ENCODE peak calls at places on chromosomes 3 and 15, in six cellular contexts. A, T, Q, I, K and R are unnamed samples. For H3K4me1, the result is how much of the 10 kb centered on the place peaks cover.

GRCh38 chr15:48103647-48104046 is 17.1 kb upstream of the SLC24A5 start:
- DNase-seq in A (no peak), T (no peak), Q (no peak), I (no peak), K (no peak), R (no peak)

GRCh38 chr15:50676799-50677483 is 9.7 kb downstream of the TRPM7 start:
- DNase-seq in A (no peak), T (peak), Q (no peak), I (no peak), K (no peak), R (no peak)

GRCh38 chr15:58551084-58551763 is 119.4 kb downstream of the LIPC start:
- DNase-seq in A (no peak), T (no peak), Q (no peak), I (no peak), K (no peak), R (no peak)

GRCh38 chr15:62068071-62068786 is 1.5 kb downstream of the C2CD4A start:
- DNase-seq in A (peak), T (peak), Q (peak), I (peak), K (peak), R (peak)

GRCh38 chr15:37872661-37873060 is 61.8 kb upstream of the TMCO5A start:
- DNase-seq in A (no peak), T (no peak), Q (no peak), I (no peak), K (no peak), R (no peak)

GRCh38 chr3:183085634-183086390 is 13.5 kb downstream of the MCCC1 start:
- DNase-seq in A (peak), T (no peak), Q (no peak), I (no peak), K (no peak), R (no peak)

GRCh38 chr15:48897144-48897814 is 19.3 kb downstream of the EID1 start:
- DNase-seq in A (peak), T (no peak), Q (no peak), I (no peak), K (no peak), R (no peak)

GRCh38 chr15:96107922-96108321 is 222.6 kb upstream of the NR2F2 start:
- DNase-seq in A (no peak), T (no peak), Q (no peak), I (no peak), K (no peak), R (no peak)

GRCh38 chr3:41836360-41837134 is 125.4 kb downstream of the ULK4 start:
- DNase-seq in A (no peak), T (no peak), Q (no peak), I (no peak), K (no peak), R (no peak)

GRCh38 chr3:72331076-72331475 is 517.2 kb downstream of the SHQ1 start:
- DNase-seq in A (no peak), T (no peak), Q (no peak), I (no peak), K (no peak), R (no peak)

GRCh38 chr15:69748700-69749099 is 296.1 kb downstream of the RPLP1 start:
- DNase-seq in A (no peak), T (no peak), Q (no peak), I (no peak), K (no peak), R (no peak)

GRCh38 chr15:51288143-51289065 is 50.0 kb downstream of the CYP19A1 start:
- DNase-seq in A (no peak), T (no peak), Q (no peak), I (no peak), K (peak), R (no peak)

GRCh38 chr3:145266368-145266767 is 894.6 kb downstream of the PLOD2 start:
- DNase-seq in A (no peak), T (no peak), Q (no peak), I (no peak), K (no peak), R (no peak)

GRCh38 chr3:189937302-189938255 is 183.1 kb downstream of the P3H2 start:
- DNase-seq in A (no peak), T (peak), Q (no peak), I (peak), K (no peak), R (no peak)

GRCh38 chr3:107676469-107677309 is 153.9 kb downstream of the BBX start:
- DNase-seq in A (no peak), T (no peak), Q (no peak), I (peak), K (no peak), R (no peak)

GRCh38 chr3:21390136-21390535 is 360.9 kb downstream of the ZNF385D start:
- DNase-seq in A (no peak), T (no peak), Q (no peak), I (no peak), K (no peak), R (no peak)

GRCh38 chr15:28955686-28956421 is 70.1 kb downstream of the APBA2 start:
- DNase-seq in A (no peak), T (no peak), Q (no peak), I (no peak), K (no peak), R (no peak)

GRCh38 chr15:99406716-99407487 is 155.6 kb downstream of the LRRC28 start:
- DNase-seq in A (no peak), T (no peak), Q (no peak), I (no peak), K (no peak), R (no peak)

GRCh38 chr3:52176951-52177700 is 20.8 kb upstream of the ALAS1 start:
- DNase-seq in A (no peak), T (no peak), Q (no peak), I (no peak), K (no peak), R (peak)

GRCh38 chr3:71078199-71078598 is 505.3 kb downstream of the FOXP1 start:
- DNase-seq in A (no peak), T (no peak), Q (no peak), I (no peak), K (no peak), R (no peak)

GRCh38 chr3:71078723-71079525 is 504.6 kb downstream of the FOXP1 start:
- DNase-seq in A (no peak), T (no peak), Q (no peak), I (no peak), K (no peak), R (no peak)

GRCh38 chr3:71077070-71077469 is 506.5 kb downstream of the FOXP1 start:
- DNase-seq in A (no peak), T (no peak), Q (no peak), I (no peak), K (no peak), R (no peak)

GRCh38 chr3:71083726-71084131 is 499.8 kb downstream of the FOXP1 start:
- DNase-seq in A (no peak), T (no peak), Q (no peak), I (no peak), K (no peak), R (no peak)

DNA sequence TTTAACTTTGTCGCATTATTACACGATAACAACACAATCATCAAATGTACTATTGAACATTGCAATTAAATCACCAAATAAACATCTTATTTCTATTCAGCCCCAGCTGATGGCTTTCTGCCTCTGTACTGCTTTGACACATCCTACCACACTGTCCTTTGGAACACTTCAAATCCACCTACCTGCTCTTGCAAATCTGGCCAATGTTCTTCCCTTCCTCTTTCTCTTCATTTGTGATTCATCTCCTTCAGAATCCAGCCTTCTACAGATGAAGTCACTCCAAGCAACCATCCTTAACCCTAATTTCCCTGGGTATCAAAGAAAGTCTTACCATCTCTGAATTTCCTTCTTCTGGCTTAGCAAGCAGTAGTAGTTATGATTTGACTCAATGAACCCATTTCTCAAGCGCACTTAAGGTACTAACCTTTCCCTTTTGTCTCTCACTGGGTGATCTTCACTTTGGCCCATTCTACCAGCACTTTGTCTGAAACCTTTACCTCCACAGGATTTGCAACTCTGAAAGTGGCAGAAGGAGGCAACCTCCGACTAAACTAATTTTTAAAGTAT is 502.9 kb downstream of the FOXP1 start:
- DNase-seq in A (no peak), T (no peak), Q (no peak), I (no peak), K (no peak), R (no peak)
- TF ChIP-seq CTCF in A (no peak), T (no peak), Q (no peak), I (no peak), K (no peak), R (no peak)

GRCh38 chr3:171260430-171260829 is 199.8 kb downstream of the TNIK start:
- DNase-seq in A (no peak), T (no peak), Q (no peak), I (no peak), K (no peak), R (no peak)

GRCh38 chr3:171260899-171261298 is 199.3 kb downstream of the TNIK start:
- DNase-seq in A (no peak), T (no peak), Q (no peak), I (no peak), K (no peak), R (no peak)

GRCh38 chr3:171257251-171258179 is 202.7 kb downstream of the TNIK start:
- DNase-seq in A (no peak), T (no peak), Q (no peak), I (no peak), K (no peak), R (no peak)

GRCh38 chr3:171256445-171257250 is 203.6 kb downstream of the TNIK start:
- DNase-seq in A (no peak), T (no peak), Q (no peak), I (peak), K (no peak), R (no peak)

GRCh38 chr3:171258316-171258715 is 201.9 kb downstream of the TNIK start:
- DNase-seq in A (no peak), T (no peak), Q (no peak), I (no peak), K (no peak), R (no peak)
- H3K4me1 ChIP-seq in A (under half), T (under half), Q (under half), I (under half), K (under half), R (under half)

GRCh38 chr15:78345726-78346125 is 5.6 kb downstream of the CRABP1 start:
- DNase-seq in A (no peak), T (no peak), Q (no peak), I (no peak), K (no peak), R (no peak)
- H3K4me3 ChIP-seq in A (no peak), T (no peak), Q (no peak), I (no peak), K (no peak), R (no peak)

DNA sequence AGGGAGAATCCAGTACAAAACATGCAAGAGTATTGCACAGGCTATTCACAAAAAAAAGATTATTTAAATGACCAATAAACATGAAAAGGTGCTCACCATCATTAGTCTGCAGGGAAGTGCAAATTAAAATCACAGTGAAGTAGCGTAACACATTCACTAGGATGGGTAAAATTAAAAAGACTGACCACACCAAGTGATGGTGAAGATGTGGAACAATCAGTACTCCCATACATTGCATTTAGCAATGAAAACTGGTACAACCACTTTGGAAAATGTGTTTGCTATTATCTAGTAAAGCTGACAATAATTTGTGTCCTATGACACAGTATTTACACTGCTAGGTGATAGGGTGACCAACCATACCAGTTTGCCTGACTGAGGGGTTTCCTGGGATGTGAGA is 26.4 kb downstream of the MESP1 start:
- DNase-seq in A (no peak), T (no peak), Q (no peak), I (no peak), K (no peak), R (no peak)
- TF ChIP-seq CTCF in A (no peak), T (no peak), Q (no peak), I (no peak), K (no peak), R (no peak)